ENCODE peak calls at places on chromosomes 3 and 15, in five cellular contexts. F, P, S, J and Y are unnamed samples.

GRCh38 chr15:70093481-70094309 is 4.0 kb downstream of the TLE3 start:
- DNase-seq in J (no peak), S (no peak), F (no peak), P (peak), Y (no peak)

GRCh38 chr3:45464336-45464809 is 76.0 kb downstream of the LARS2 start:
- DNase-seq in S (peak), P (peak), J (no peak), F (no peak), Y (no peak)

GRCh38 chr3:9619180-9619579 is 30.1 kb upstream of the MTMR14 start:
- DNase-seq in S (no peak), J (no peak), F (no peak), P (no peak), Y (no peak)

GRCh38 chr3:72004749-72005292 is 219.9 kb upstream of the PROK2 start:
- DNase-seq in F (no peak), J (no peak), P (peak), S (no peak), Y (peak)

GRCh38 chr3:53162672-53163458 is 1.9 kb downstream of the PRKCD start:
- DNase-seq in S (no peak), F (no peak), J (no peak), P (peak), Y (no peak)

GRCh38 chr15:81752974-81753373 is 292.8 kb downstream of the MEX3B start:
- DNase-seq in J (no peak), P (no peak), S (no peak), F (no peak), Y (no peak)

GRCh38 chr15:33425149-33425548 is 114.4 kb downstream of the RYR3 start:
- DNase-seq in F (no peak), S (no peak), P (peak), J (no peak), Y (peak)

GRCh38 chr3:10196389-10197052 is 31.8 kb downstream of the IRAK2 start:
- DNase-seq in P (peak), J (no peak), S (no peak), F (no peak), Y (peak)

GRCh38 chr3:65978116-65978515 is 60.6 kb downstream of the MAGI1 start:
- DNase-seq in S (no peak), P (no peak), J (no peak), F (no peak), Y (no peak)

GRCh38 chr15:38530113-38530512 is 34.5 kb downstream of the RASGRP1 start:
- DNase-seq in F (no peak), P (peak), S (no peak), J (no peak), Y (no peak)

GRCh38 chr3:48661501-48662139 is 1.1 kb downstream of the CELSR3 start:
- DNase-seq in F (peak), P (peak), S (no peak), J (no peak), Y (peak)

GRCh38 chr15:52186651-52187486 is 4.3 kb downstream of the GNB5 start:
- DNase-seq in F (no peak), S (peak), J (no peak), P (no peak), Y (no peak)

GRCh38 chr15:67199881-67200763 is 54.3 kb downstream of the AAGAB start:
- DNase-seq in S (no peak), F (no peak), J (no peak), P (peak), Y (no peak)

GRCh38 chr15:35743320-35743719 is 197.4 kb upstream of the DPH6 start:
- DNase-seq in F (no peak), J (no peak), P (no peak), S (no peak), Y (no peak)

GRCh38 chr3:195911041-195911945 is 2.9 kb upstream of the TNK2 start:
- DNase-seq in P (no peak), J (no peak), F (no peak), S (no peak), Y (no peak)

GRCh38 chr3:115550285-115550741 is 73.0 kb upstream of the GAP43 start:
- DNase-seq in S (no peak), F (no peak), P (peak), J (peak), Y (no peak)

GRCh38 chr3:52216585-52217408 is 8.6 kb downstream of the TLR9 start:
- DNase-seq in F (no peak), P (peak), S (no peak), J (no peak), Y (peak)

GRCh38 chr15:59170998-59171397 is 35.6 kb upstream of the LDHAL6B start:
- DNase-seq in P (no peak), F (no peak), S (no peak), J (no peak), Y (no peak)

GRCh38 chr15:59170295-59170881 is 36.3 kb upstream of the LDHAL6B start:
- DNase-seq in J (peak), F (no peak), S (no peak), P (peak), Y (peak)

GRCh38 chr15:59174161-59174845 is 32.3 kb upstream of the LDHAL6B start:
- DNase-seq in P (no peak), F (no peak), S (no peak), J (no peak), Y (no peak)

GRCh38 chr15:59173194-59173593 is 33.4 kb upstream of the LDHAL6B start:
- DNase-seq in S (no peak), P (no peak), F (no peak), J (no peak), Y (no peak)

GRCh38 chr15:59172289-59172901 is 34.2 kb upstream of the LDHAL6B start:
- DNase-seq in F (no peak), J (no peak), S (no peak), P (no peak), Y (no peak)
- TF ChIP-seq CTCF in F (peak), J (no peak), S (no peak), P (peak), Y (peak)

DNA sequence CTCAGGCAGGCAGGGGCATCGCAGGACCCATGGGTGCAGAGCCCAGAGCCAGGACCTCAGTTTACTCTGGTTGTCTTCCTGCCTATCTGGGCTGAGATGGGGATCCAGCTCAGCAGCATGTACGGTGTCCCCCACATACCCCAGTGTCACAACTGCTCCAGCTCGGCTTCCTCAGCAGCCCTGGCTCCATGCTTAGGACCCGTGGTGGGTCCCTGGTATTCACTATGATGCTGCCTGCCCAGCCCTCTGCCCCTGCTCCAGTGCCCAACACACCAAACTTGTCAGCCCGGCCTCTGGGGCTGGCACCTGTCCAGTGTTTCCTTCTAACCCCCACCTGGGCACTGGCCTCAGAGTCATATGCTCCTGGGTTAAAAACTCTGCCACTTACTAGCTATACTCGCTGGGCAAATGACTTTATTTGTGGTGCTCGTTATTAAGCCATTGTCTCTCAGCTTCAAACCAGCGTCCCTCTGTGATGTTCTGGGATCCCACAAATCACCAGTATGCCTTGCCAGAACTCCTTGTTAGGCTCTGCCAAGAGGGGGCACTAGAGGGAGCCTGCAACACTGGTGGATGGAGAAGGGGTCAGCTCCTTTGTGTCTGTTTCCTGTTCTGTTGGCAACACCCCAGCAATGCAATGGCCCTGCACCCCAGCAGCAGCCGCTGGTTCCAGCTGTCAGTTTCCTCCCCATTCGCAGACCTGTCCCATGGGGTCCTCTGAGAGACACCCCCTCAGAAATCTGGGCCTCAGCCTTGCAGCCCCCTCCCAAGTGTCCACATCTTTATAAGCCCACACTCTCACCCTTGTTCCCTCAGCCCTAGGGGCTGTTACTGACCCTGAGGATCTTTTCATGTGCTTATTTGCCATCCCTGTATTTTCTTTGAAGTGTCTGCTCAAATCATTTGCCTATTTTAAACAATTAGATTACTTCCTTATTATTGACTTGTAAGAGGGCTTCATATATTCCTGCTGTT is 24.1 kb upstream of the MRPS22 start:
- DNase-seq in P (peak), J (no peak), S (no peak), F (no peak), Y (no peak)
- TF ChIP-seq CTCF in P (peak), J (peak), S (no peak), F (peak), Y (peak)

GRCh38 chr3:23810342-23811116 is 4.8 kb downstream of the UBE2E1 start:
- DNase-seq in P (no peak), S (no peak), J (no peak), F (peak), Y (no peak)
- TF ChIP-seq CTCF in P (peak), S (no peak), J (peak), F (peak), Y (peak)

DNA sequence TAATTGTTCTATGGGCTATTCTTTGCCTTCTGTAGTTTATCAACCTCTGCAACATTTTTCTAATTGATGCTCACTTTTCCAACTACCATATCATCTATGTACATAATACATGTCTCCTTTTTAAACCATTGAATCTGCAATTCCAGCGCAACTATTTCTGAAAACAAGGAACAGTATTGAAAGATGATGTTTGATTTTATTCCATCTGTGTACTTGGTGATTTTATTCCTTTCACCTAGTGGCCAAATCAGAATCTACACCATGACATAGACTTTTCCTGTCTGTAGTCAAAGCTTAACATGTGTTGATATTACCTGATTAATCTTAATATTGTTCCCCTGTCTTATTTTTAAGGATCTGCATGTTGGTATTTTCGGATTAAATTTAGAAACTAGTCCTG is 13.0 kb downstream of the NKTR start:
- DNase-seq in S (no peak), J (no peak), P (peak), F (no peak), Y (peak)
- TF ChIP-seq CTCF in S (peak), J (peak), P (peak), F (peak), Y (peak)

GRCh38 chr3:127822166-127822835 is at the start of gene MGLL:
- DNase-seq in P (peak), F (no peak), S (no peak), J (no peak), Y (peak)
- TF ChIP-seq CTCF in P (no peak), F (no peak), S (peak), J (no peak), Y (no peak)

GRCh38 chr3:61564405-61565059 is 3.2 kb downstream of the PTPRG start:
- DNase-seq in P (peak), F (peak), S (no peak), J (peak), Y (peak)
- TF ChIP-seq CTCF in P (peak), F (peak), S (peak), J (peak), Y (peak)

GRCh38 chr15:62927196-62927595 is 115.4 kb upstream of the TPM1 start:
- DNase-seq in P (no peak), F (no peak), J (no peak), S (no peak), Y (no peak)

GRCh38 chr15:62931650-62932049 is 110.9 kb upstream of the TPM1 start:
- DNase-seq in S (no peak), J (no peak), F (no peak), P (peak), Y (no peak)

GRCh38 chr15:62928996-62929350 is 113.6 kb upstream of the TPM1 start:
- DNase-seq in J (no peak), S (no peak), F (no peak), P (peak), Y (peak)

GRCh38 chr15:62925875-62926274 is 116.7 kb upstream of the TPM1 start:
- DNase-seq in J (no peak), S (no peak), P (no peak), F (no peak), Y (no peak)

DNA sequence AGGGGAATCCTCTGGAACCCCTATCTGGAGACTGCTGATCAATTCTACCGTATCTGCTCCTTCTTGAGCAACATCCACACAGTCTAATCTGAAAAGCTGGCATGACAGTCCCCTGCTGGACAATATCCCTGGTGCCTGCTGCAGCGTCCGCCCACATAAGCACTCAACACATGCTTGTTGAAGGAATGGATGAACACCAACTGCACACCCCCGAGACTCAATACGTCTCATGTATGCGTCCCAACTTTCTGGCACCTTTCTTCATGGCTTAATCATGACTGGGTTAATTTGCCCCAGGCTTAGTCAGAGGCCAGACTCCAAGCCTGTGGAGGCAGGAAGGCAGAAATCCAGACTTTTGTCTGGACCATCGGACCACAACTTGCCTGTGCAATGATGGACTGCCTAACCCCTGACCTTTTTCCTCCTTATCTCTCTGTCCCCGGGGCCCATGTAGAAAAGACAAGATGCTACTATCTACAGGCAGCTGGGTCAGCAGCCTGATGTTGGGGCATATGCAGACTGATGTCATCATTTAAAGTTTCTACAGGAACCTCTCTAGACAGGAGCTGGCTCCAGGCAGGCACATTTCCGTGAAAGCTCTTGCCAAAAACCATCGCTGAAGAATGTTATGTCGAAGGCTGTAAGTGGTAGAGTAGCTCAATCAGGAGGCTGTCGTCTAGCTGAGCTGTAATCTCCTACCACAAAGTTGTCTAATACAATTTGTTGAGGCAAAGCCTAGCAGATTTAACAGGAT is 114.1 kb upstream of the TPM1 start:
- DNase-seq in F (no peak), S (no peak), J (peak), P (peak), Y (peak)
- TF ChIP-seq CTCF in F (peak), S (no peak), J (peak), P (peak), Y (peak)

DNA sequence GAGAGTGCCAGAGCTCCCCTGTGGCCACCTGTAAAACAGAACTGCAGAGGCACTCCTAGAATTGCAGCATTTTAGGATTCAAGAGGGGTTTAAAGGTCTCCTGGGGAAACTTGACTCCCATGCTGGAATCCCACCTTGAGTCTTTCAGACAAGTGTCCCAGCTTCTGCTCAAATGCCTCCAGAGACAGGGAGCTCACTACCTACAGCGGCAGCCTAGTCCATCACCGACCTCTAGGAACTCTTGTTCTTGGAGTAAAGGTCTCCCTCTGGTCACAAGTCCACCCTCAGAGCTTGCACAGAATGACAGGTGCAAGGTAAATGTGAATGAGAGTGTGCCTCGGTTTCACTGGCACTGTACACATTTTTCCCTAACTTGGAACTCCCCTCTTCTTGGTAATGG is 72.0 kb downstream of the NUP210 start:
- DNase-seq in F (no peak), P (no peak), S (no peak), J (no peak), Y (no peak)
- TF ChIP-seq CTCF in F (no peak), P (no peak), S (no peak), J (no peak), Y (no peak)

DNA sequence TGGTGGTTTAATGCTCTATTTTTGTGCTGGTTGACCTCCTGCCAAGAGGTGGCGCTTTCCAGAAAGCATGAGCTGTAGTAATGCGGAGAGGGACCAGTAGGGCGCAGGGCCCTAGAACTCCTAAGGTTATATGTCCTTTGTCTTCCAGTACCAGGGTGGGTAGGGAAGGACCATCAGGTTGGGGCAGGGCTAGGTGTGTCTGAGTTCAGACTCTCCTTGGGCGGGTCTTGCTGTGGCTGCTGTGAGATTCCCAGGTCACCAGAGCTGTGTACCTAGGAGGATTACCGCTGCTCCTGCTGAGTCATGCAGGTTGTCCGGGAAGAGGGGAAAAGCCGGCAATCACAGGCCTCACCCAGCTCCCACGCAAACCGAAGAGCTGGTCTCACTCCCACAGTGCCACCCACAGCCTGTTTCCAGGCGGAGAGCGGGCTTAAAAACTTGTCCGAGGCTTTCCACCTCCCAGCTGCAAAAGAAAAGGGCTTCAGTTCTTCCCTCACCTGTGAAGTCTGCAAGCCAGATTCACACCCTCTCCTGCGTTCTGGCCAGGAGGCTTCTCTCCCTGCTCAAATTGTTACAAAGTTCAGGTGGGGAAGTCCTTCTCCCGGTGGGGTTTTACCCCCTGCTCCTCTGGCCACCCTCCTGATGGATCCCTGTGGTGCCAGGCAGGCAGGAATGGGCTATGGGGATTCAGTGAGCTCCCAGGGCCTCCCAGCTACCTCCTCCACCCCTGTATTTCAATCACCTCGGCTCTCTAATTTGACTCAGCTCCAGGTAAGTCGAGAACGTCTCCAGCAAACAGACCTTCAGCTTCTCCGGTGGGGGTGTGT is 37.7 kb upstream of the BCHE start:
- DNase-seq in S (no peak), J (no peak), F (no peak), P (no peak), Y (no peak)
- TF ChIP-seq CTCF in S (no peak), J (no peak), F (no peak), P (no peak), Y (no peak)